ENCODE peak calls at places on chromosomes 5 and 9, in nine cellular contexts. B, Z, D, T, S, I, J, N and P are unnamed samples.

GRCh38 chr9:125169889-125170288 is 19.7 kb downstream of the PPP6C start:
- DNase-seq in N (no peak), I (no peak), S (no peak), B (no peak), T (no peak), Z (no peak), D (no peak), J (no peak), P (no peak)

GRCh38 chr5:103258957-103259704 is 568 bp downstream of the MACIR start:
- DNase-seq in T (peak), S (peak), I (peak), B (peak), D (peak), N (no peak), Z (peak), J (peak), P (peak)

GRCh38 chr9:137458194-137459146 is 664 bp downstream of the NSMF start:
- DNase-seq in T (peak), B (no peak), J (no peak), N (no peak), S (peak), Z (peak), I (peak), D (peak), P (peak)

GRCh38 chr9:129671519-129671918 is 6.1 kb downstream of the PRRX2 start:
- DNase-seq in N (no peak), T (no peak), S (no peak), B (no peak), D (no peak), Z (no peak), I (no peak), J (no peak), P (no peak)

GRCh38 chr5:68875351-68875750 is 218.5 kb upstream of the SLC30A5 start:
- DNase-seq in J (no peak), S (no peak), I (no peak), D (no peak), B (no peak), T (no peak), Z (no peak), N (no peak), P (no peak)

GRCh38 chr5:149915392-149916260 is 29.0 kb downstream of the PDE6A start:
- DNase-seq in T (no peak), N (no peak), J (no peak), D (no peak), I (no peak), B (no peak), S (no peak), Z (no peak), P (peak)

GRCh38 chr5:43859309-43859708 is 256.3 kb downstream of the NNT start:
- DNase-seq in S (no peak), N (no peak), Z (no peak), D (no peak), T (no peak), B (no peak), I (no peak), J (no peak), P (no peak)

GRCh38 chr9:133167096-133167695 is 3.5 kb upstream of the GBGT1 start:
- DNase-seq in S (no peak), T (no peak), Z (no peak), D (no peak), J (no peak), I (no peak), N (no peak), B (no peak), P (no peak)